ENCODE peak calls at places on chromosome X, in five cellular contexts. E, S, G, O and D are unnamed samples.
A peak's percentile ranks its signal among the peaks of the same experiment; 100 is the strongest.

GRCh38 chrX:20974326-20974725 is 399.9 kb upstream of the CNKSR2 start:
- DNase-seq in E (no peak), S (no peak), G (no peak), O (no peak), D (no peak)

GRCh38 chrX:153502131-153502530 is 7.4 kb downstream of the BGN start:
- DNase-seq in E (no peak), S (no peak), G (no peak), O (no peak), D (no peak)

GRCh38 chrX:13742397-13743176 is 8.0 kb downstream of the OFD1 start:
- DNase-seq in E (peak; percentile 61), S (no peak), G (no peak), O (no peak), D (no peak)

GRCh38 chrX:17376381-17377046 is 1.5 kb downstream of the NHS start:
- DNase-seq in E (peak; percentile 12), S (no peak), G (no peak), O (no peak), D (no peak)

GRCh38 chrX:93594780-93595179 is 78.6 kb downstream of the NAP1L3 start:
- DNase-seq in E (no peak), S (no peak), G (no peak), O (no peak), D (no peak)

GRCh38 chrX:17441965-17442364 is 67.0 kb downstream of the NHS start:
- DNase-seq in E (no peak), S (no peak), G (no peak), O (no peak), D (peak; percentile 11)

GRCh38 chrX:143429021-143429570 is 88.2 kb downstream of the SPANXN3 start:
- DNase-seq in E (no peak), S (no peak), G (no peak), O (no peak), D (no peak)

GRCh38 chrX:134172588-134173259 is 64.3 kb upstream of the CCDC160 start:
- DNase-seq in E (peak; percentile 25), S (no peak), G (peak; percentile 10), O (no peak), D (no peak)

GRCh38 chrX:17465201-17465600 is 90.2 kb downstream of the NHS start:
- DNase-seq in E (no peak), S (no peak), G (no peak), O (no peak), D (no peak)

GRCh38 chrX:16125520-16126149 is 2.3 kb downstream of the GRPR start:
- DNase-seq in E (no peak), S (no peak), G (no peak), O (no peak), D (no peak)

GRCh38 chrX:39760930-39761329 is 336.8 kb downstream of the BCOR start:
- DNase-seq in E (no peak), S (no peak), G (no peak), O (no peak), D (no peak)

GRCh38 chrX:68018248-68019203 is 414.8 kb downstream of the OPHN1 start:
- DNase-seq in E (no peak), S (peak; percentile 36), G (peak; percentile 29), O (no peak), D (peak; percentile 14)